ENCODE peak calls at places on chromosomes 5 and 9, in five cellular contexts. One of them, this sample, is unnamed.

GRCh38 chr9:134326754-134327526 is 685 bp downstream of the RXRA start:
- DNase-seq in substantia nigra: no peak
- DNase-seq in stimulated activated CD8-positive, alpha-beta memory T cell treated with anti-CD3 and anti-CD28 coated beads, Interleukin-7, amount 100 ng/mL, for 48 hours: no peak
- DNase-seq in stimulated activated CD4-positive, alpha-beta T cell treated with anti-CD3 and anti-CD28 coated beads, TNF-alpha, amount 100 ng/mL, for 1 hour: no peak
- DNase-seq in cardiac muscle cell: peak
- DNase-seq in this sample: no peak

GRCh38 chr5:53045263-53045662 is 56.1 kb downstream of the ITGA2 start:
- DNase-seq in substantia nigra: no peak
- DNase-seq in stimulated activated CD8-positive, alpha-beta memory T cell treated with anti-CD3 and anti-CD28 coated beads, Interleukin-7, amount 100 ng/mL, for 48 hours: no peak
- DNase-seq in stimulated activated CD4-positive, alpha-beta T cell treated with anti-CD3 and anti-CD28 coated beads, TNF-alpha, amount 100 ng/mL, for 1 hour: no peak
- DNase-seq in cardiac muscle cell: peak
- DNase-seq in this sample: no peak

GRCh38 chr9:35406183-35406959 is 83.5 kb upstream of the RUSC2 start:
- DNase-seq in substantia nigra: no peak
- DNase-seq in stimulated activated CD8-positive, alpha-beta memory T cell treated with anti-CD3 and anti-CD28 coated beads, Interleukin-7, amount 100 ng/mL, for 48 hours: peak
- DNase-seq in stimulated activated CD4-positive, alpha-beta T cell treated with anti-CD3 and anti-CD28 coated beads, TNF-alpha, amount 100 ng/mL, for 1 hour: no peak
- DNase-seq in cardiac muscle cell: peak
- DNase-seq in this sample: peak

GRCh38 chr5:106393276-106393675 is 1277.5 kb downstream of the EFNA5 start:
- DNase-seq in substantia nigra: no peak
- DNase-seq in stimulated activated CD8-positive, alpha-beta memory T cell treated with anti-CD3 and anti-CD28 coated beads, Interleukin-7, amount 100 ng/mL, for 48 hours: no peak
- DNase-seq in stimulated activated CD4-positive, alpha-beta T cell treated with anti-CD3 and anti-CD28 coated beads, TNF-alpha, amount 100 ng/mL, for 1 hour: no peak
- DNase-seq in cardiac muscle cell: no peak
- DNase-seq in this sample: no peak

GRCh38 chr9:104905153-104905901 is 22.6 kb downstream of the ABCA1 start:
- DNase-seq in substantia nigra: no peak
- DNase-seq in stimulated activated CD8-positive, alpha-beta memory T cell treated with anti-CD3 and anti-CD28 coated beads, Interleukin-7, amount 100 ng/mL, for 48 hours: no peak
- DNase-seq in stimulated activated CD4-positive, alpha-beta T cell treated with anti-CD3 and anti-CD28 coated beads, TNF-alpha, amount 100 ng/mL, for 1 hour: no peak
- DNase-seq in cardiac muscle cell: no peak
- DNase-seq in this sample: no peak

GRCh38 chr9:3931996-3932906 is 367.6 kb downstream of the GLIS3 start:
- DNase-seq in substantia nigra: no peak
- DNase-seq in stimulated activated CD8-positive, alpha-beta memory T cell treated with anti-CD3 and anti-CD28 coated beads, Interleukin-7, amount 100 ng/mL, for 48 hours: no peak
- DNase-seq in stimulated activated CD4-positive, alpha-beta T cell treated with anti-CD3 and anti-CD28 coated beads, TNF-alpha, amount 100 ng/mL, for 1 hour: no peak
- DNase-seq in cardiac muscle cell: peak
- DNase-seq in this sample: peak

GRCh38 chr5:180069589-180070247 is 1.8 kb downstream of the RNF130 start:
- DNase-seq in substantia nigra: peak
- DNase-seq in stimulated activated CD8-positive, alpha-beta memory T cell treated with anti-CD3 and anti-CD28 coated beads, Interleukin-7, amount 100 ng/mL, for 48 hours: no peak
- DNase-seq in stimulated activated CD4-positive, alpha-beta T cell treated with anti-CD3 and anti-CD28 coated beads, TNF-alpha, amount 100 ng/mL, for 1 hour: no peak
- DNase-seq in cardiac muscle cell: peak
- DNase-seq in this sample: peak

GRCh38 chr5:72268753-72269410 is 51.2 kb downstream of the MRPS27 start:
- DNase-seq in substantia nigra: no peak
- DNase-seq in stimulated activated CD8-positive, alpha-beta memory T cell treated with anti-CD3 and anti-CD28 coated beads, Interleukin-7, amount 100 ng/mL, for 48 hours: no peak
- DNase-seq in stimulated activated CD4-positive, alpha-beta T cell treated with anti-CD3 and anti-CD28 coated beads, TNF-alpha, amount 100 ng/mL, for 1 hour: no peak
- DNase-seq in cardiac muscle cell: peak
- DNase-seq in this sample: peak

GRCh38 chr5:172114875-172115422 is 73.1 kb downstream of the STK10 start:
- DNase-seq in substantia nigra: no peak
- DNase-seq in stimulated activated CD8-positive, alpha-beta memory T cell treated with anti-CD3 and anti-CD28 coated beads, Interleukin-7, amount 100 ng/mL, for 48 hours: peak
- DNase-seq in stimulated activated CD4-positive, alpha-beta T cell treated with anti-CD3 and anti-CD28 coated beads, TNF-alpha, amount 100 ng/mL, for 1 hour: peak
- DNase-seq in cardiac muscle cell: no peak
- DNase-seq in this sample: no peak

GRCh38 chr5:171757853-171758535 is 27.6 kb upstream of the SMIM23 start:
- DNase-seq in substantia nigra: no peak
- DNase-seq in stimulated activated CD8-positive, alpha-beta memory T cell treated with anti-CD3 and anti-CD28 coated beads, Interleukin-7, amount 100 ng/mL, for 48 hours: no peak
- DNase-seq in stimulated activated CD4-positive, alpha-beta T cell treated with anti-CD3 and anti-CD28 coated beads, TNF-alpha, amount 100 ng/mL, for 1 hour: no peak
- DNase-seq in cardiac muscle cell: peak
- DNase-seq in this sample: no peak

GRCh38 chr9:94630833-94631232 is 8.5 kb downstream of the FBP1 start:
- DNase-seq in substantia nigra: no peak
- DNase-seq in stimulated activated CD8-positive, alpha-beta memory T cell treated with anti-CD3 and anti-CD28 coated beads, Interleukin-7, amount 100 ng/mL, for 48 hours: no peak
- DNase-seq in stimulated activated CD4-positive, alpha-beta T cell treated with anti-CD3 and anti-CD28 coated beads, TNF-alpha, amount 100 ng/mL, for 1 hour: no peak
- DNase-seq in cardiac muscle cell: no peak
- DNase-seq in this sample: no peak